ENCODE peak calls at places on chromosomes 13 and 19, in five cellular contexts. One of them, this sample, is unnamed.

GRCh38 chr13:36998624-36999041 is 507 bp downstream of the ALG5 start:
- DNase-seq in right lobe of liver: peak
- DNase-seq in mammary epithelial cell: peak
- DNase-seq in ovary: peak
- DNase-seq in PC-3: no peak
- DNase-seq in this sample: peak

GRCh38 chr13:79522583-79522982 is 41.6 kb downstream of the NDFIP2 start:
- DNase-seq in right lobe of liver: no peak
- DNase-seq in mammary epithelial cell: peak
- DNase-seq in ovary: no peak
- DNase-seq in PC-3: peak
- DNase-seq in this sample: no peak

GRCh38 chr19:41888926-41889325 is 5.9 kb downstream of the ARHGEF1 start:
- DNase-seq in right lobe of liver: no peak
- DNase-seq in mammary epithelial cell: no peak
- DNase-seq in ovary: no peak
- DNase-seq in PC-3: no peak
- DNase-seq in this sample: no peak

GRCh38 chr19:47735131-47735530 is 10.2 kb upstream of the NOP53 start:
- DNase-seq in right lobe of liver: no peak
- DNase-seq in mammary epithelial cell: no peak
- DNase-seq in ovary: no peak
- DNase-seq in PC-3: no peak
- DNase-seq in this sample: no peak

GRCh38 chr13:40589285-40590109 is 76.9 kb downstream of the FOXO1 start:
- DNase-seq in right lobe of liver: no peak
- DNase-seq in mammary epithelial cell: peak
- DNase-seq in ovary: no peak
- DNase-seq in PC-3: peak
- DNase-seq in this sample: no peak

GRCh38 chr13:95497307-95497943 is 55.1 kb upstream of the CLDN10 start:
- DNase-seq in right lobe of liver: no peak
- DNase-seq in mammary epithelial cell: no peak
- DNase-seq in ovary: no peak
- DNase-seq in PC-3: no peak
- DNase-seq in this sample: no peak

GRCh38 chr13:103250071-103250470 is 183.9 kb upstream of the SLC10A2 start:
- DNase-seq in right lobe of liver: no peak
- DNase-seq in mammary epithelial cell: no peak
- DNase-seq in ovary: no peak
- DNase-seq in PC-3: no peak
- DNase-seq in this sample: no peak

GRCh38 chr13:65946387-65946786 is 1283.7 kb downstream of the PCDH9 start:
- DNase-seq in right lobe of liver: no peak
- DNase-seq in mammary epithelial cell: no peak
- DNase-seq in ovary: no peak
- DNase-seq in PC-3: peak
- DNase-seq in this sample: no peak

GRCh38 chr19:1411255-1412191 is 4.1 kb downstream of the DAZAP1 start:
- DNase-seq in right lobe of liver: no peak
- DNase-seq in mammary epithelial cell: no peak
- DNase-seq in ovary: peak
- DNase-seq in PC-3: no peak
- DNase-seq in this sample: no peak

GRCh38 chr19:19782783-19783182 is 38.8 kb downstream of the ZNF506 start:
- DNase-seq in right lobe of liver: no peak
- DNase-seq in mammary epithelial cell: no peak
- DNase-seq in ovary: no peak
- DNase-seq in PC-3: no peak
- DNase-seq in this sample: no peak

GRCh38 chr13:52891685-52892084 is 43.2 kb upstream of the PCDH8 start:
- DNase-seq in right lobe of liver: no peak
- DNase-seq in mammary epithelial cell: no peak
- DNase-seq in ovary: no peak
- DNase-seq in PC-3: no peak
- DNase-seq in this sample: no peak

GRCh38 chr19:35899547-35900214 is 659 bp downstream of the NFKBID start:
- DNase-seq in right lobe of liver: peak
- DNase-seq in mammary epithelial cell: peak
- DNase-seq in ovary: peak
- DNase-seq in PC-3: peak
- DNase-seq in this sample: peak

GRCh38 chr19:959935-960502 is 24.1 kb upstream of the WDR18 start:
- DNase-seq in right lobe of liver: no peak
- DNase-seq in mammary epithelial cell: no peak
- DNase-seq in ovary: no peak
- DNase-seq in PC-3: no peak
- DNase-seq in this sample: no peak

GRCh38 chr13:20525144-20525600 is 485 bp downstream of the CRYL1 start:
- DNase-seq in right lobe of liver: peak
- DNase-seq in mammary epithelial cell: peak
- DNase-seq in ovary: peak
- DNase-seq in PC-3: peak
- DNase-seq in this sample: peak

GRCh38 chr19:54207908-54208783 is 7.5 kb downstream of the RPS9 start:
- DNase-seq in right lobe of liver: peak
- DNase-seq in mammary epithelial cell: no peak
- DNase-seq in ovary: peak
- DNase-seq in PC-3: peak
- DNase-seq in this sample: no peak

GRCh38 chr19:33580645-33581037 is 41.1 kb upstream of the CHST8 start:
- DNase-seq in right lobe of liver: no peak
- DNase-seq in mammary epithelial cell: peak
- DNase-seq in ovary: no peak
- DNase-seq in PC-3: peak
- DNase-seq in this sample: no peak

GRCh38 chr13:98324105-98324504 is 147.0 kb upstream of the RNF113B start:
- DNase-seq in right lobe of liver: peak
- DNase-seq in mammary epithelial cell: no peak
- DNase-seq in ovary: no peak
- DNase-seq in PC-3: no peak
- DNase-seq in this sample: no peak

GRCh38 chr13:81757348-81757950 is 1416.5 kb upstream of the SPRY2 start:
- DNase-seq in right lobe of liver: no peak
- DNase-seq in mammary epithelial cell: no peak
- DNase-seq in ovary: no peak
- DNase-seq in PC-3: no peak
- DNase-seq in this sample: no peak

GRCh38 chr13:25871389-25872125 is 180.3 kb downstream of the SHISA2 start:
- DNase-seq in right lobe of liver: no peak
- DNase-seq in mammary epithelial cell: no peak
- DNase-seq in ovary: no peak
- DNase-seq in PC-3: no peak
- DNase-seq in this sample: no peak

GRCh38 chr19:29548483-29549085 is 22.8 kb downstream of the VSTM2B start:
- DNase-seq in right lobe of liver: peak
- DNase-seq in mammary epithelial cell: no peak
- DNase-seq in ovary: no peak
- DNase-seq in PC-3: no peak
- DNase-seq in this sample: no peak